ENCODE peak calls at places on chromosomes 5 and 9, in nine cellular contexts. V, J, B, K, X, C, W, E and N are unnamed samples.

GRCh38 chr5:90563161-90563560 is 4.6 kb downstream of the ADGRV1 start:
- DNase-seq in J (no peak), B (no peak), C (no peak), V (no peak), X (no peak), W (no peak), E (no peak), K (no peak), N (no peak)

GRCh38 chr5:17185776-17186175 is 31.7 kb upstream of the BASP1 start:
- DNase-seq in B (peak), K (peak), J (no peak), V (no peak), E (no peak), X (no peak), W (no peak), C (no peak), N (peak)

GRCh38 chr9:98158071-98158791 is 34.2 kb downstream of the CORO2A start:
- DNase-seq in X (peak), J (no peak), B (no peak), C (no peak), K (peak), W (no peak), V (no peak), E (no peak), N (no peak)

GRCh38 chr5:44665101-44665701 is 143.5 kb upstream of the MRPS30 start:
- DNase-seq in V (no peak), C (no peak), J (no peak), B (no peak), W (no peak), E (no peak), X (no peak), K (no peak), N (no peak)

GRCh38 chr9:114666841-114667240 is 9.2 kb upstream of the TEX53 start:
- DNase-seq in V (no peak), X (no peak), W (no peak), K (no peak), B (no peak), J (no peak), E (no peak), C (no peak), N (no peak)

GRCh38 chr5:60595183-60595582 is 104.8 kb downstream of the DEPDC1B start:
- DNase-seq in E (no peak), J (no peak), B (peak), X (no peak), W (no peak), C (no peak), V (no peak), K (no peak), N (no peak)

GRCh38 chr5:87076411-87076810 is 191.3 kb upstream of the RASA1 start:
- DNase-seq in B (no peak), V (no peak), X (no peak), K (no peak), E (no peak), J (no peak), W (no peak), C (no peak), N (no peak)

GRCh38 chr5:73266309-73266708 is 93.3 kb downstream of the TMEM174 start:
- DNase-seq in J (no peak), X (no peak), C (no peak), B (no peak), W (no peak), E (no peak), V (no peak), K (no peak), N (no peak)

GRCh38 chr5:169716287-169716686 is 79.2 kb downstream of the DOCK2 start:
- DNase-seq in J (no peak), W (no peak), X (no peak), B (peak), V (peak), K (no peak), C (no peak), E (no peak), N (peak)

GRCh38 chr5:74314906-74315305 is 325.6 kb downstream of the ENC1 start:
- DNase-seq in B (no peak), V (no peak), K (no peak), W (no peak), C (no peak), J (no peak), E (no peak), X (no peak), N (no peak)

GRCh38 chr5:150632305-150633160 is 7.9 kb upstream of the SYNPO start:
- DNase-seq in W (no peak), J (no peak), C (no peak), B (peak), X (no peak), E (no peak), V (peak), K (no peak), N (no peak)

GRCh38 chr9:19788614-19789271 is at the start of gene SLC24A2:
- DNase-seq in W (no peak), K (no peak), C (no peak), J (no peak), V (no peak), X (no peak), E (peak), B (no peak), N (no peak)

GRCh38 chr9:120713257-120714087 is 798 bp downstream of the MEGF9 start:
- DNase-seq in B (no peak), C (no peak), X (peak), E (no peak), J (no peak), W (no peak), K (peak), V (no peak), N (no peak)

GRCh38 chr5:141705503-141705902 is 23.5 kb upstream of the ARAP3 start:
- DNase-seq in B (no peak), C (no peak), X (no peak), K (no peak), J (no peak), E (no peak), V (no peak), W (no peak), N (no peak)

GRCh38 chr5:158874814-158875213 is 224.9 kb downstream of the EBF1 start:
- DNase-seq in C (no peak), V (no peak), X (no peak), E (no peak), B (peak), K (no peak), J (no peak), W (no peak), N (no peak)

GRCh38 chr9:89746385-89747116 is 141.7 kb downstream of the GADD45G start:
- DNase-seq in W (no peak), X (no peak), V (no peak), J (no peak), K (no peak), C (no peak), E (no peak), B (peak), N (no peak)

GRCh38 chr9:84711936-84712335 is 42.4 kb downstream of the NTRK2 start:
- DNase-seq in E (no peak), X (no peak), B (peak), K (peak), V (peak), C (no peak), W (no peak), J (no peak), N (no peak)

GRCh38 chr5:17620627-17621026 is 10.4 kb downstream of the TAF11L12 start:
- DNase-seq in C (no peak), W (no peak), J (no peak), V (no peak), B (no peak), X (no peak), K (no peak), E (no peak), N (no peak)

GRCh38 chr9:19232117-19232829 is 1.8 kb downstream of the DENND4C start:
- DNase-seq in K (no peak), C (no peak), B (peak), V (peak), E (no peak), J (no peak), X (peak), W (no peak), N (no peak)

GRCh38 chr5:169650701-169651331 is 13.7 kb downstream of the DOCK2 start:
- DNase-seq in B (peak), X (peak), V (peak), W (no peak), K (no peak), C (no peak), E (no peak), J (no peak), N (peak)

GRCh38 chr9:81083062-81083461 is 606.3 kb downstream of the TLE1 start:
- DNase-seq in V (peak), X (no peak), J (no peak), E (peak), B (peak), K (no peak), W (no peak), C (no peak), N (no peak)

GRCh38 chr9:128724744-128725211 is 851 bp upstream of the ZDHHC12 start:
- DNase-seq in W (peak), B (peak), C (no peak), K (peak), J (no peak), E (peak), V (peak), X (peak), N (no peak)

GRCh38 chr5:135546912-135547311 is 11.1 kb upstream of the NEUROG1 start:
- DNase-seq in K (no peak), X (no peak), B (no peak), J (no peak), E (no peak), W (no peak), V (no peak), C (no peak), N (no peak)

GRCh38 chr5:88452820-88453219 is 184.2 kb upstream of the TMEM161B start:
- DNase-seq in B (peak), V (peak), C (no peak), W (no peak), J (no peak), K (no peak), X (no peak), E (peak), N (no peak)

GRCh38 chr9:122058051-122058450 is 35.1 kb downstream of the TTLL11 start:
- DNase-seq in X (no peak), J (no peak), W (no peak), K (no peak), C (no peak), V (no peak), E (no peak), B (no peak), N (no peak)